ENCODE peak calls at places on chromosome 16, in eight cellular contexts. O is OCI-LY7; P is transverse colon; L is CD8-positive, alpha-beta T cell; K is suprapubic skin; X is thyroid gland; Z is dorsolateral prefrontal cortex; I is BJ. U is an unnamed sample.

GRCh38 chr16:86519649-86520316 is 9.5 kb downstream of the FOXF1 start:
- DNase-seq in Z (no peak), K (no peak), L (peak; percentile 54), O (peak; percentile 62), P (peak; percentile 61), I (no peak), X (peak; percentile 43), U (no peak)

GRCh38 chr16:57590654-57591085 is 37.8 kb upstream of the ADGRG1 start:
- DNase-seq in Z (no peak), O (no peak), X (no peak), K (peak; percentile 61), I (peak; percentile 21), L (no peak), P (no peak), U (peak; percentile 56)

GRCh38 chr16:2963611-2964415 is at the start of gene KREMEN2:
- DNase-seq in O (no peak), X (no peak), K (no peak), L (no peak), P (peak; percentile 21), I (no peak), Z (peak; percentile 47), U (peak; percentile 87)

GRCh38 chr16:54326266-54326662 is 39.7 kb upstream of the IRX3 start:
- DNase-seq in L (no peak), P (no peak), K (no peak), I (no peak), Z (no peak), O (no peak), X (no peak), U (no peak)

GRCh38 chr16:2095315-2095853 is 40.3 kb downstream of the PKD1 start:
- DNase-seq in L (no peak), X (no peak), K (no peak), I (no peak), P (no peak), Z (no peak), O (no peak), U (no peak)

GRCh38 chr16:57949013-57949412 is 21.9 kb downstream of the CNGB1 start:
- DNase-seq in K (no peak), X (no peak), I (no peak), Z (no peak), P (no peak), L (no peak), O (no peak), U (no peak)

GRCh38 chr16:69840975-69841374 is 78.8 kb downstream of the WWP2 start:
- DNase-seq in I (no peak), L (no peak), Z (no peak), K (no peak), P (peak; percentile 82), O (no peak), X (no peak), U (no peak)

GRCh38 chr16:27237229-27238015 is 31.1 kb downstream of the NSMCE1 start:
- DNase-seq in K (no peak), L (peak; percentile 70), O (peak; percentile 53), I (no peak), X (no peak), P (no peak), Z (no peak), U (no peak)

GRCh38 chr16:61024180-61024900 is 1011.9 kb downstream of the CDH8 start:
- DNase-seq in X (no peak), Z (no peak), K (no peak), L (no peak), I (no peak), P (no peak), O (no peak), U (no peak)

GRCh38 chr16:66928702-66929388 is 3.5 kb upstream of the RRAD start:
- DNase-seq in I (no peak), L (no peak), Z (no peak), O (peak; percentile 29), P (peak; percentile 49), K (no peak), X (peak; percentile 51), U (no peak)

DNA sequence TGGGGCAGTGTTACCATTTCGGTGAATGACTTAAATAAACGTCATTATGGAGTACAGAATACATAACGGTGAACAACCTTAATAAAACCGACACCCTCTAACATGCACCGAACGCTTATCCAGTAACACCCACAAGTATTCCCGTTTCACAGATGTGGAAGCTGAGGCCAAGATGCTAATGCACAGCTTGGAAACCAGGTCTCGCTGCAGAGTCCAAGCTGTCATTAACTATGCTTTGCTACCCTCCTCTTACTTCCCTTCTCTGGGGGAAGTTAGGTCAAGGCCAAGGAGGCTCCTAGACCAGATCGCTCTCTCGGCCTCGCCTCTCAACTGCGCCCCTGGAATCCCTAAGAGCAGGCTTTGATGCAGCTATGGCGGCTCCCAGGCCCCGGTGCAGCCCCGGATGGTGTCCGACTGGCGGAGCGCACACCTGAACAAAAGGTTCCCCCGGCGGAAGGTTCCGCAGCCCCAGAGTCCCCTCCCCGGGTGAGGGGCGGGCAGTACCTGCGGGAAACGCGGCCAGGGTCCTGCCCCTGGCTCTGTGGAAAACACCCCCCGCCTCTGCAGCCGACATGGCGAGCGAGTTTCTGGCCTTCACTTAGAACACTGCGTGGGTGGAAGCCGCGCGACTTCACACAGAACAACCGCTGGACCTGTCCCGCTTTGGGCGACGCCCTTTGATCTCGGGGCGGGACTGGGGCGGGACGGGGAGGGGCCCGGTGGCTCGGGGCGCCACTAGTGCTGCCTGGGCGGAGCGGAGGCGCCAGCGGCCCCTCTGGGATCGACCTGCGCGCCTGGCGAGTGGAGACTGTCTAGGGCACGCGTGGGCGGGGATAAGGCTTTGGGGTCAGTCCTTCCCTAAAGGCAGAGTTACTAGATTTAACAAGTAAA is at the start of gene CPPED1:
- DNase-seq in P (peak; percentile 94), L (peak; percentile 88), O (peak; percentile 95), X (peak; percentile 96), I (peak; percentile 34), Z (peak; percentile 94), K (peak; percentile 93), U (peak; percentile 83)
- TF ChIP-seq CTCF in P (no peak), L (no peak), O (no peak), X (no peak), I (no peak), Z (no peak), K (no peak), U (no peak)

GRCh38 chr16:49704586-49705155 is 151.2 kb downstream of the ZNF423 start:
- DNase-seq in X (no peak), I (no peak), O (peak; percentile 8), P (no peak), Z (no peak), K (no peak), L (no peak), U (no peak)
- TF ChIP-seq CTCF in X (no peak), I (peak; percentile 16), O (peak; percentile 51), P (no peak), Z (no peak), K (no peak), L (no peak), U (no peak)

GRCh38 chr16:48542020-48542473 is 67.9 kb downstream of the N4BP1 start:
- DNase-seq in Z (peak; percentile 72), L (no peak), I (no peak), O (peak; percentile 38), P (peak; percentile 48), K (no peak), X (peak; percentile 69), U (no peak)
- TF ChIP-seq CTCF in Z (peak; percentile 77), L (peak; percentile 14), I (peak; percentile 71), O (peak; percentile 68), P (peak; percentile 35), K (peak; percentile 36), X (peak; percentile 24), U (peak; percentile 59)

GRCh38 chr16:49608801-49609200 is 235.2 kb downstream of the C16orf78 start:
- DNase-seq in O (peak; percentile 8), Z (no peak), K (no peak), I (no peak), L (no peak), P (no peak), X (no peak), U (no peak)
- TF ChIP-seq CTCF in O (peak; percentile 22), Z (no peak), K (no peak), I (peak; percentile 86), L (no peak), P (peak; percentile 18), X (no peak), U (peak; percentile 20)

GRCh38 chr16:72008424-72009216 is at the start of gene DHODH:
- DNase-seq in L (peak; percentile 95), X (peak; percentile 98), I (peak; percentile 89), K (peak; percentile 99), O (peak; percentile 98), Z (peak; percentile 99), P (peak; percentile 98), U (peak; percentile 99)
- TF ChIP-seq CTCF in L (no peak), X (no peak), I (no peak), K (no peak), O (no peak), Z (peak; percentile 40), P (no peak), U (no peak)

GRCh38 chr16:89371968-89372634 is 118.3 kb downstream of the ANKRD11 start:
- DNase-seq in Z (no peak), L (no peak), I (no peak), O (no peak), K (no peak), X (no peak), P (no peak), U (no peak)

GRCh38 chr16:89375021-89375420 is 115.3 kb downstream of the ANKRD11 start:
- DNase-seq in P (no peak), Z (no peak), X (no peak), I (no peak), O (peak; percentile 73), K (no peak), L (no peak), U (no peak)

GRCh38 chr16:89375686-89376085 is 114.7 kb downstream of the ANKRD11 start:
- DNase-seq in X (no peak), K (no peak), L (no peak), P (no peak), I (no peak), Z (no peak), O (no peak), U (no peak)

GRCh38 chr16:89373355-89374110 is 116.8 kb downstream of the ANKRD11 start:
- DNase-seq in P (no peak), L (no peak), I (no peak), K (no peak), Z (peak; percentile 84), O (no peak), X (no peak), U (no peak)

DNA sequence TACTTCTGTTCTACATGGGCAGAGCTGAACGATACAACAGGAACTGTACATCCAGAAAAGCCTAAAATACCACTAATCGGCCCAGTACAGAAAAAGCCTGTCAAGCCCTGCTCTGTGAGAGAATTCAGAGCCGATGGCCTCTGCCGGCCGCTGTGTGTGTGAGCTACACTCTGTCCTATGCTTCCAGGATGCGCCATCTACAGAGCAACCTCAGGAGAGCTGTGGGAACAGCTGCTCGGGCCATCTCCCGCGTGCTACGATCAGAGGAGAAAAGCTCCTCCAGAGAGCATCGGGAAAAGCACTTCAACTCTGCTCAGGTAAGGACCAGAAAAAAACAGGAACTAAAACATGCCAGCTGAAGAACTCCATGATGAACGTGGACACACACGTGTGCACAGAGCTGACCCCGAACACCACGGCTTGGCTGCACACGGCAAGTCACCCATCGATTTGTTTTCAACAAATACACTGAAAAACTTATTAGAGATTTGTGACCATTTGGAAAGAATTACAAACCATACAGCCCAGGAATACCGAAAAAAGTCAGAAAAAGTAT is 115.9 kb downstream of the ANKRD11 start:
- DNase-seq in L (no peak), O (no peak), X (no peak), P (no peak), K (no peak), Z (no peak), I (no peak), U (no peak)
- TF ChIP-seq CTCF in L (no peak), O (no peak), X (no peak), P (no peak), K (no peak), Z (no peak), I (peak; percentile 40), U (no peak)